ENCODE peak calls at places on chromosomes 12 and 14, in ten cellular contexts. I is upper lobe of right lung, W is HCT116, V is Peyer's patch, N is WERI-Rb-1, H is mucosa of descending colon, A is GM06990, Z is neural progenitor cell, X is fibroblast of pulmonary artery, Y is heart right ventricle. R is an unnamed sample.

GRCh38 chr14:101843665-101844064 is 82.2 kb downstream of the PPP2R5C start:
- DNase-seq in V (no peak), N (no peak), H (no peak), A (peak; percentile 68), Y (no peak), Z (no peak), I (no peak), W (no peak), X (no peak), R (peak; percentile 63)

GRCh38 chr14:101110729-101111619 is 207.5 kb upstream of the RTL1 start:
- DNase-seq in V (no peak), Y (no peak), X (no peak), A (no peak), N (no peak), W (no peak), Z (no peak), I (peak; percentile 56), H (no peak), R (no peak)

GRCh38 chr12:20588057-20588456 is 107.1 kb upstream of the SLCO1C1 start:
- DNase-seq in N (no peak), A (no peak), H (no peak), V (no peak), I (no peak), Z (peak; percentile 5), X (no peak), W (no peak), Y (no peak), R (no peak)

GRCh38 chr12:57243521-57244305 is 7.3 kb downstream of the STAC3 start:
- DNase-seq in H (peak; percentile 87), Y (peak; percentile 82), V (peak; percentile 85), N (peak; percentile 90), X (peak; percentile 74), Z (peak; percentile 95), W (peak; percentile 74), A (no peak), I (peak; percentile 87), R (peak; percentile 90)

GRCh38 chr12:111773801-111774551 is 7.2 kb downstream of the ALDH2 start:
- DNase-seq in X (peak; percentile 93), I (peak; percentile 85), Y (peak; percentile 55), V (peak; percentile 80), Z (peak; percentile 37), W (no peak), A (no peak), H (peak; percentile 77), N (peak; percentile 61), R (no peak)

GRCh38 chr12:54352022-54352531 is 12.2 kb downstream of the GPR84 start:
- DNase-seq in I (peak; percentile 84), A (peak; percentile 63), H (no peak), V (no peak), X (peak; percentile 48), Z (peak; percentile 91), W (no peak), N (peak; percentile 88), Y (peak; percentile 48), R (peak; percentile 32)

GRCh38 chr12:12474931-12475485 is 87.7 kb downstream of the DUSP16 start:
- DNase-seq in A (peak; percentile 66), I (no peak), N (no peak), W (no peak), X (peak; percentile 42), H (no peak), Z (no peak), V (no peak), Y (no peak), R (no peak)

GRCh38 chr14:85731198-85731597 is 201.3 kb downstream of the FLRT2 start:
- DNase-seq in Z (no peak), A (no peak), V (no peak), W (no peak), I (no peak), X (peak; percentile 62), H (no peak), N (no peak), Y (no peak), R (no peak)

GRCh38 chr14:95041477-95042020 is 115.8 kb downstream of the DICER1 start:
- DNase-seq in V (peak; percentile 19), Y (no peak), A (no peak), Z (no peak), H (no peak), N (no peak), X (no peak), I (peak; percentile 27), W (no peak), R (no peak)

GRCh38 chr14:95039259-95039992 is 117.9 kb downstream of the DICER1 start:
- DNase-seq in V (peak; percentile 10), W (no peak), Y (no peak), N (no peak), A (no peak), H (no peak), I (peak; percentile 52), Z (no peak), X (no peak), R (no peak)

GRCh38 chr14:95039993-95040348 is 117.4 kb downstream of the DICER1 start:
- DNase-seq in N (no peak), Y (no peak), X (no peak), A (no peak), W (no peak), Z (no peak), I (peak; percentile 36), H (no peak), V (peak; percentile 25), R (no peak)

GRCh38 chr14:95038521-95039250 is 118.6 kb downstream of the DICER1 start:
- DNase-seq in H (no peak), I (peak; percentile 34), W (no peak), A (no peak), X (no peak), Z (no peak), V (peak; percentile 33), N (no peak), Y (no peak), R (no peak)

DNA sequence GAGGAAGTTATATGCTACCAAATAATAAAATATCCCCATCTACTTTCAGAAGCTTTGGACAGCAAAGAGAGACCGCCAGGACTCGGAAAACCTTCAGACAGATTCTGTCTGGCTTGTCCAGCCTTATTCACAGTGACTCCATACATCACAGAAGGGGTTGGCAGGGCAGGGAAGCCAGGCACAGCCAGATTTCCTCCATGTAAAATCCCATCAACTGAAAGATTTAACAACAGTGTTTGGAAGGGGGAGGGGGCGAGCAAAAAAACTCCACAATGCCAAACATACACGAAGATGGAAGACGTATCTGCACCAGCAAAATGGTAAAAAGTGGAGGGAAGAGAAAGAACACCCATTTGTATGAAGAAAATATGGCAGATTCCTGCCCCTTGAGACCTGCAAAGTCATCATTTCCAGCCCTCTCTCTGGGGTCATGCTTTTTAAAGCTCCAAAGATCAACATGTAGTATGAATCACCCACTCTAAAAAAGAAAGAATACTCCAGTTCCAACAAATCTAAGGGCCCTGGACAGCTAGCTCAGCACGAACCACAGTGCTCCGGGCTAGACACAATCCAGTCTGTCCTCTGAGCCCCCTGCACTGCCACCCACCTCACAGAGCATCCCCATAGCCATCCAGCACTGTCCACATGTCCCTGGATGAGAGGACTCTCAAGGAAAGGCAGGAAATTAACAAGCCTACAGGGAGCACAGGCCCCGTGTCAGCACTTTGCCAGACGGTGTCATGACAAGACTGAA is 116.4 kb downstream of the DICER1 start:
- DNase-seq in X (no peak), I (peak; percentile 16), H (no peak), A (no peak), Z (no peak), Y (no peak), N (no peak), V (peak; percentile 26), W (no peak), R (no peak)
- H3K4me3 ChIP-seq in X (no peak overlapping the region), I (no peak overlapping the region), H (no peak overlapping the region), A (no peak overlapping the region), Z (no peak overlapping the region), Y (no peak overlapping the region), N (no peak overlapping the region), V (no peak overlapping the region), W (no peak overlapping the region), R (no peak overlapping the region)

GRCh38 chr12:117473856-117474255 is 112.4 kb upstream of the NOS1 start:
- DNase-seq in V (no peak), Z (no peak), I (no peak), H (no peak), Y (no peak), X (no peak), W (no peak), A (no peak), N (no peak), R (no peak)

GRCh38 chr12:117469883-117470483 is 108.6 kb upstream of the NOS1 start:
- DNase-seq in Y (no peak), H (no peak), A (no peak), W (no peak), V (no peak), N (no peak), X (no peak), Z (no peak), I (no peak), R (no peak)

GRCh38 chr12:117472983-117473382 is 111.6 kb upstream of the NOS1 start:
- DNase-seq in H (no peak), A (no peak), W (peak; percentile 10), X (no peak), N (peak; percentile 45), Z (peak; percentile 83), I (no peak), V (no peak), Y (no peak), R (no peak)

GRCh38 chr12:117468016-117468415 is 106.6 kb upstream of the NOS1 start:
- DNase-seq in V (no peak), H (no peak), A (no peak), I (no peak), W (no peak), Y (no peak), Z (no peak), X (no peak), N (no peak), R (no peak)

GRCh38 chr12:117470804-117471203 is 109.4 kb upstream of the NOS1 start:
- DNase-seq in A (no peak), N (no peak), H (no peak), W (no peak), Y (no peak), I (no peak), X (no peak), Z (no peak), V (no peak), R (no peak)
- TF ChIP-seq CTCF in A (peak; percentile 44), N (peak; percentile 62), H (no peak), W (peak; percentile 83), Y (no peak), I (peak; percentile 36), X (peak; percentile 32), Z (peak; percentile 57), V (no peak), R (peak; percentile 64)

DNA sequence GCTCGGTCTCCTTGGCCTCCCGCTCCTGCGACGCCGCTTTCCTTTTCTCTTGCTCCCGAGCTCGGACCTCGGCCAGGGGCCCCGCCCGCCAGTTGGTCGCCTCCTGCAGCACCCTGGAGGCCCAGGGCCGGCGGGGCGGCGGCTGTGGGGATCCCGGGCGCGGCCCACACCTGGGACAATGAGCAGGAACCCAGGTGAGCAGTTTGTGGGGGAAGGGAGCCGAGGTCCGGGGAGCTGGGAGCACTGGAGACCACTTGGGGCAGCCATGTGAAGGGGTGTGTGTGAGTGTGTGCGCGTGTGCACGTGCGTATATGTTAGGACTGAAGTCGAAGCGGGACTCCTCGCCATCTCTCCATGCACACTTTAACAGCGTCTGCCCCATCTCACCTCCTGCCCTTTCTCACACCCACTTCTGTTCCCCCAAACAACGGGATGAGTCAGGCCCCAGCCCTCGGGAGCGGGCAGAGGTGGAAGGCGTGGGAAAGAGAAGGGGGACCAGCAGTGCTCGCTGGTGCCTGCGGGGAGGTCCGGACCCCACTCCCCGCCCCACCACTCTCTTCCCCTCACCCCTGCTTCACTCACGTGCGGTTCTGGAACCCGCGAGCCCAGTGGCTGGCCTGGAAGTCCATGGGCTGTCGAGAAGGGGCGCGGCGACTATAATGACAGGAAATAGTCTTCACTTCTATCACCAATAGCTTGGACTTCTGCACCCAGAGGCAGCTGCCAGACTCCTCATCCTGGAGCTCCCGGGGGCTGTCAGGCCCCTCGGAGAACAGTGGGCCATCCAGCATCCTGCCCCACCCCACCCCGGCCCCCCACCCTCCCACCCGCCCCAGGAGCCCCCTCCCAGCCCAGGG is 450 bp downstream of the DDN start:
- DNase-seq in X (no peak), Z (peak; percentile 45), V (peak; percentile 72), H (peak; percentile 72), W (no peak), I (no peak), Y (peak; percentile 22), A (no peak), N (no peak), R (no peak)
- H3K4me3 ChIP-seq in X (peak overlapping the region; percentile 27), Z (peak overlapping the region; percentile 51), V (peak overlapping the region; percentile 64), H (no peak overlapping the region), W (peak overlapping the region; percentile 79), I (peak overlapping the region; percentile 49), Y (peak overlapping the region; percentile 56), A (peak overlapping the region; percentile 61), N (peak overlapping the region; percentile 43), R (peak overlapping the region; percentile 8)

GRCh38 chr12:29460082-29460481 is 37.4 kb downstream of the OVCH1 start:
- DNase-seq in Y (no peak), A (no peak), W (no peak), Z (no peak), I (no peak), N (no peak), V (no peak), H (no peak), X (no peak), R (no peak)

GRCh38 chr12:29451886-29452285 is 45.6 kb downstream of the OVCH1 start:
- DNase-seq in A (no peak), N (no peak), X (no peak), W (no peak), H (no peak), I (no peak), V (no peak), Y (no peak), Z (no peak), R (no peak)

GRCh38 chr12:29455087-29455486 is 42.4 kb downstream of the OVCH1 start:
- DNase-seq in W (no peak), N (no peak), Y (no peak), X (no peak), H (no peak), Z (no peak), V (no peak), I (no peak), A (no peak), R (no peak)
- TF ChIP-seq CTCF in W (no peak), N (no peak), Y (no peak), X (no peak), H (no peak), Z (no peak), V (no peak), I (no peak), A (no peak), R (no peak)